ENCODE peak calls at places on chromosome 10, in four cellular contexts. I is astrocyte of the spinal cord, F is tibial artery, Q is K562. V is an unnamed sample.

GRCh38 chr10:100803481-100803880 is 58.1 kb downstream of the PAX2 start:
- DNase-seq in I (no peak), F (no peak), Q (no peak), V (no peak)

GRCh38 chr10:49758249-49758930 is 3.7 kb downstream of the OGDHL start:
- DNase-seq in I (no peak), F (no peak), Q (no peak), V (no peak)

GRCh38 chr10:75408512-75408881 is 6.9 kb upstream of the ZNF503 start:
- DNase-seq in I (no peak), F (peak; percentile 71), Q (peak; percentile 50), V (peak; percentile 37)

GRCh38 chr10:80392250-80392649 is 16.1 kb upstream of the PRXL2A start:
- DNase-seq in I (no peak), F (no peak), Q (no peak), V (no peak)

GRCh38 chr10:122077311-122077875 is 88.4 kb downstream of the TACC2 start:
- DNase-seq in I (no peak), F (no peak), Q (no peak), V (no peak)

GRCh38 chr10:18378766-18379165 is 238.5 kb downstream of the CACNB2 start:
- DNase-seq in I (no peak), F (no peak), Q (no peak), V (no peak)

GRCh38 chr10:99395750-99396445 is 34.5 kb downstream of the GOT1 start:
- DNase-seq in I (peak; percentile 77), F (no peak), Q (no peak), V (no peak)

GRCh38 chr10:30014511-30014910 is 44.9 kb downstream of the JCAD start:
- DNase-seq in I (no peak), F (no peak), Q (no peak), V (no peak)

GRCh38 chr10:98417973-98418372 is 3.0 kb upstream of the PYROXD2 start:
- DNase-seq in I (no peak), F (peak; percentile 53), Q (no peak), V (no peak)

GRCh38 chr10:74334221-74334620 is 183.2 kb downstream of the ADK start:
- DNase-seq in I (no peak), F (no peak), Q (no peak), V (no peak)

GRCh38 chr10:33416209-33416608 is 81.7 kb upstream of the NRP1 start:
- DNase-seq in I (no peak), F (no peak), Q (no peak), V (peak; percentile 26)

DNA sequence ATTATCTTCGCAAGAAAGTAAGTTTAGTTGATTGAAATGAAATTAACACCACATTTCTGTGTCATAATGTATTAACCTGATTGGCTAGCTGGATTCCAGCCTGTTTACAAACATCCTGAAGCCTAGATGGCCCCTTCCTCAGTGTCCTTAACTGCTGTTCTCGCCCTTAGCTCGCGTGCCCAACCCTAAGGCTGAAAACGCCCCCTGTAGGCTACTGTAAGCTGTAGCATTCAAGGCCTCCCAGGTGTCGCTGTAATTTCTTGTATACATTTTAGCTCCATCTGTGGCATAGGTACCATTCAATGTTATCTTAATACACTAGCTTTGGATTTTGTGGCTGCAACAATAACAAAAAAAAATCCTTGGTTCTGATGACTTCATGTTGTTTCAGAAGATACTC is 191.6 kb downstream of the MGMT start:
- DNase-seq in I (no peak), F (no peak), Q (peak; percentile 21), V (no peak)
- TF ChIP-seq CTCF in I (peak; percentile 9), F (no peak), Q (peak; percentile 54), V (peak; percentile 44)

GRCh38 chr10:70672993-70673928 is 955 bp downstream of the ADAMTS14 start:
- DNase-seq in I (peak; percentile 77), F (no peak), Q (peak; percentile 44), V (peak; percentile 27)

GRCh38 chr10:70671229-70671588 is 1.1 kb upstream of the ADAMTS14 start:
- DNase-seq in I (no peak), F (no peak), Q (no peak), V (no peak)

GRCh38 chr10:70669732-70670317 is 2.5 kb upstream of the ADAMTS14 start:
- DNase-seq in I (no peak), F (no peak), Q (no peak), V (no peak)

GRCh38 chr10:70672165-70672992 is at the start of gene ADAMTS14:
- DNase-seq in I (peak; percentile 71), F (no peak), Q (peak; percentile 97), V (peak; percentile 59)

DNA sequence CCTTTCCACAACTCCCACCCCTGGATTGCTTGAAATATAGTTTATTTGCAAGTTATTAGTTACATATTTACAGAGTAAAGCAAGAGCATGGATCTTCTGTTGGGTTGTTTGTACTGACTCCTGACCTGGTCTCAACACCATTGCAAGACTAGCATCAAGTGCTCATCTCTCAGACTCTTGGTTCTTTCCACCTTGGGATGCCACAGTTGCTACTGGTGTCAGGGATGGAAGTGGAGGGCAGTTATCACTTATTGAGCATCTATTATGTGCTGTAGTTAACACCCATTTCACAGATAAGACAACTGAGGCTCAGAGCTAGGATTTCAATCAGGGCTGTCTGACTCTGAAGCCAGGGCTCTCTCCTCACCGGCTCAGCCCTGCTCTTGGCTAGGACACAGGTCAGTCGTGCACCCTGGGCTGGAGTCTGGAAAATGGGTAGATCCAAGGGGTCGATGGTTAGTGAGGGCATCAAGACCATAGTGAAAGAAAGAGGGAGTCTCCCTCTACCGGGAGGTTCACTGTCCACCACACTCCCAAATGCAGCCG is 614 bp upstream of the ADAMTS14 start:
- DNase-seq in I (no peak), F (no peak), Q (no peak), V (no peak)
- TF ChIP-seq CTCF in I (peak; percentile 36), F (no peak), Q (peak; percentile 60), V (no peak)

DNA sequence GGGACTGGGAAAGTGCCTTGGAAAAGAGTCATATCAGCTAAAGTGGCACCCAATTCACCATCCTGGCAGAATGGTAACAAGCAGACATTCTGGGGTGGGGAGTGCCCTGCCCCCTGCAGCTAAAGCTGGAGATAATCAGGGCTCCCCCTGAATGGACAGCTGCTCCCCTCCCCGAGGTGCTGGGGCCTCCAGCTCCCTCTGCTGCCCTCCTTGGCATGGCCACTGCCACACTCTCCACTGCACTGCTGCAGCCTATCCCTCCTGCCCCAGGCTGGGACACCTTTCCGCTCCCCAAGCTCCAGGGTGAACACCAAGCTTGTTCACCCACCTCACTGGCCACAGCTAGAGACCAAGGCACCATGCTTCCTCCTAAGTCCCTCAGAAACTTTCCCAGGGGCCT is 9.8 kb upstream of the PARD3 start:
- DNase-seq in I (no peak), F (no peak), Q (no peak), V (no peak)
- TF ChIP-seq CTCF in I (peak; percentile 42), F (no peak), Q (peak; percentile 13), V (peak; percentile 23)

GRCh38 chr10:127308031-127308430 is 111.6 kb upstream of the INSYN2A start:
- DNase-seq in I (no peak), F (no peak), Q (no peak), V (no peak)
- TF ChIP-seq CTCF in I (no peak), F (no peak), Q (no peak), V (no peak)